ENCODE peak calls at places on chromosomes 6 and 20, in six cellular contexts. One of them, this sample, is unnamed.

GRCh38 chr20:62069741-62070216 is 4.1 kb upstream of the TAF4 start:
- DNase-seq in HepG2: no peak
- DNase-seq in SK-N-SH: no peak
- DNase-seq in K562: peak
- DNase-seq in GM12878: no peak
- DNase-seq in HCT116: no peak
- DNase-seq in this sample: no peak

GRCh38 chr6:357791-358341 is 33.7 kb upstream of the IRF4 start:
- DNase-seq in HepG2: no peak
- DNase-seq in HCT116: no peak
- DNase-seq in GM12878: no peak
- DNase-seq in K562: no peak
- DNase-seq in SK-N-SH: no peak
- DNase-seq in this sample: no peak

GRCh38 chr6:37171970-37172812 is 2.2 kb downstream of the PIM1 start:
- DNase-seq in HCT116: peak
- DNase-seq in SK-N-SH: peak
- DNase-seq in K562: peak
- DNase-seq in GM12878: peak
- DNase-seq in HepG2: peak
- DNase-seq in this sample: peak

GRCh38 chr6:42690872-42691271 is 31.5 kb downstream of the PRPH2 start:
- DNase-seq in HepG2: no peak
- DNase-seq in K562: no peak
- DNase-seq in HCT116: no peak
- DNase-seq in SK-N-SH: no peak
- DNase-seq in GM12878: no peak
- DNase-seq in this sample: no peak

GRCh38 chr6:130625825-130626500 is 201.2 kb upstream of the SMLR1 start:
- DNase-seq in HepG2: no peak
- DNase-seq in SK-N-SH: no peak
- DNase-seq in K562: no peak
- DNase-seq in HCT116: peak
- DNase-seq in GM12878: peak
- DNase-seq in this sample: peak

GRCh38 chr6:157335829-157336228 is 12.5 kb upstream of the TMEM242 start:
- DNase-seq in HCT116: no peak
- DNase-seq in K562: peak
- DNase-seq in HepG2: no peak
- DNase-seq in GM12878: no peak
- DNase-seq in SK-N-SH: no peak
- DNase-seq in this sample: peak

GRCh38 chr6:159931112-159931511 is 37.8 kb upstream of the IGF2R start:
- DNase-seq in HCT116: no peak
- DNase-seq in SK-N-SH: no peak
- DNase-seq in HepG2: no peak
- DNase-seq in K562: no peak
- DNase-seq in GM12878: peak
- DNase-seq in this sample: no peak

GRCh38 chr20:44475694-44476560 is at the start of gene TTPAL:
- DNase-seq in HepG2: peak
- DNase-seq in HCT116: peak
- DNase-seq in SK-N-SH: peak
- DNase-seq in GM12878: peak
- DNase-seq in K562: peak
- DNase-seq in this sample: peak

GRCh38 chr6:100203391-100203790 is 209.4 kb upstream of the MCHR2 start:
- DNase-seq in HCT116: peak
- DNase-seq in K562: no peak
- DNase-seq in SK-N-SH: no peak
- DNase-seq in GM12878: no peak
- DNase-seq in HepG2: no peak
- DNase-seq in this sample: no peak

GRCh38 chr6:169051371-169051770 is 202.3 kb downstream of the THBS2 start:
- DNase-seq in K562: no peak
- DNase-seq in HepG2: no peak
- DNase-seq in HCT116: no peak
- DNase-seq in SK-N-SH: no peak
- DNase-seq in GM12878: no peak
- DNase-seq in this sample: no peak

GRCh38 chr6:14126250-14126649 is 8.7 kb downstream of the CD83 start:
- DNase-seq in HepG2: no peak
- DNase-seq in HCT116: no peak
- DNase-seq in K562: no peak
- DNase-seq in SK-N-SH: no peak
- DNase-seq in GM12878: no peak
- DNase-seq in this sample: no peak

GRCh38 chr6:112640895-112641294 is 293.8 kb downstream of the RFPL4B start:
- DNase-seq in HCT116: no peak
- DNase-seq in SK-N-SH: peak
- DNase-seq in HepG2: no peak
- DNase-seq in GM12878: no peak
- DNase-seq in K562: no peak
- DNase-seq in this sample: no peak

GRCh38 chr20:8507231-8507630 is 375.2 kb downstream of the PLCB1 start:
- DNase-seq in HepG2: no peak
- DNase-seq in SK-N-SH: no peak
- DNase-seq in K562: no peak
- DNase-seq in HCT116: no peak
- DNase-seq in GM12878: no peak
- DNase-seq in this sample: no peak

GRCh38 chr20:32989507-32990283 is 14.5 kb downstream of the SUN5 start:
- DNase-seq in SK-N-SH: no peak
- DNase-seq in K562: no peak
- DNase-seq in HCT116: no peak
- DNase-seq in GM12878: no peak
- DNase-seq in HepG2: no peak
- DNase-seq in this sample: no peak

GRCh38 chr6:16543491-16543890 is 217.8 kb downstream of the ATXN1 start:
- DNase-seq in HCT116: no peak
- DNase-seq in K562: no peak
- DNase-seq in GM12878: no peak
- DNase-seq in SK-N-SH: no peak
- DNase-seq in HepG2: no peak
- DNase-seq in this sample: no peak

GRCh38 chr20:48210111-48211029 is 425.1 kb upstream of the SULF2 start:
- DNase-seq in HepG2: no peak
- DNase-seq in SK-N-SH: no peak
- DNase-seq in HCT116: no peak
- DNase-seq in GM12878: no peak
- DNase-seq in K562: no peak
- DNase-seq in this sample: no peak

GRCh38 chr20:43821795-43822194 is 92.9 kb upstream of the TOX2 start:
- DNase-seq in SK-N-SH: no peak
- DNase-seq in GM12878: no peak
- DNase-seq in HepG2: no peak
- DNase-seq in K562: no peak
- DNase-seq in HCT116: no peak
- DNase-seq in this sample: no peak

GRCh38 chr20:43925215-43925614 is 10.6 kb downstream of the TOX2 start:
- DNase-seq in SK-N-SH: no peak
- DNase-seq in K562: no peak
- DNase-seq in HepG2: no peak
- DNase-seq in HCT116: no peak
- DNase-seq in GM12878: peak
- DNase-seq in this sample: no peak

GRCh38 chr20:54980321-54980960 is 505.0 kb downstream of the DOK5 start:
- DNase-seq in HepG2: no peak
- DNase-seq in SK-N-SH: peak
- DNase-seq in K562: no peak
- DNase-seq in GM12878: no peak
- DNase-seq in HCT116: no peak
- DNase-seq in this sample: peak

GRCh38 chr20:49775229-49775693 is 37.4 kb upstream of the SLC9A8 start:
- DNase-seq in K562: peak
- DNase-seq in HCT116: peak
- DNase-seq in SK-N-SH: no peak
- DNase-seq in HepG2: peak
- DNase-seq in GM12878: no peak
- DNase-seq in this sample: peak

GRCh38 chr20:37886851-37887297 is 16.1 kb upstream of the VSTM2L start:
- DNase-seq in K562: peak
- DNase-seq in HCT116: no peak
- DNase-seq in HepG2: peak
- DNase-seq in SK-N-SH: peak
- DNase-seq in GM12878: peak
- DNase-seq in this sample: no peak

GRCh38 chr20:31674895-31675827 is 37.4 kb downstream of the COX4I2 start:
- DNase-seq in K562: peak
- DNase-seq in SK-N-SH: peak
- DNase-seq in HCT116: no peak
- DNase-seq in GM12878: no peak
- DNase-seq in HepG2: no peak
- DNase-seq in this sample: no peak

GRCh38 chr6:33987531-33988021 is 158.3 kb downstream of the GRM4 start:
- DNase-seq in HCT116: peak
- DNase-seq in K562: no peak
- DNase-seq in GM12878: no peak
- DNase-seq in SK-N-SH: no peak
- DNase-seq in HepG2: no peak
- DNase-seq in this sample: no peak

GRCh38 chr6:3022765-3023662 is 23.3 kb downstream of the NQO2 start:
- DNase-seq in SK-N-SH: no peak
- DNase-seq in HCT116: no peak
- DNase-seq in GM12878: no peak
- DNase-seq in HepG2: no peak
- DNase-seq in K562: no peak
- DNase-seq in this sample: peak

GRCh38 chr6:24931752-24932691 is 3.7 kb downstream of the RIPOR2 start:
- DNase-seq in HCT116: no peak
- DNase-seq in HepG2: no peak
- DNase-seq in SK-N-SH: no peak
- DNase-seq in GM12878: peak
- DNase-seq in K562: no peak
- DNase-seq in this sample: no peak

GRCh38 chr20:24805456-24806233 is 143.4 kb upstream of the CST7 start:
- DNase-seq in GM12878: no peak
- DNase-seq in K562: no peak
- DNase-seq in SK-N-SH: no peak
- DNase-seq in HepG2: no peak
- DNase-seq in HCT116: no peak
- DNase-seq in this sample: peak

GRCh38 chr6:151806757-151807512 is 547 bp upstream of the ESR1 start:
- DNase-seq in K562: no peak
- DNase-seq in GM12878: no peak
- DNase-seq in HepG2: no peak
- DNase-seq in HCT116: no peak
- DNase-seq in SK-N-SH: peak
- DNase-seq in this sample: peak

GRCh38 chr20:49612127-49612738 is 44.3 kb upstream of the PTGIS start:
- DNase-seq in K562: no peak
- DNase-seq in GM12878: no peak
- DNase-seq in HepG2: peak
- DNase-seq in HCT116: no peak
- DNase-seq in SK-N-SH: no peak
- DNase-seq in this sample: no peak

GRCh38 chr6:169454204-169454871 is 200.7 kb upstream of the THBS2 start:
- DNase-seq in HepG2: peak
- DNase-seq in SK-N-SH: no peak
- DNase-seq in K562: peak
- DNase-seq in GM12878: no peak
- DNase-seq in HCT116: no peak
- DNase-seq in this sample: no peak

GRCh38 chr6:136503303-136503702 is 46.9 kb downstream of the MAP7 start:
- DNase-seq in HepG2: no peak
- DNase-seq in HCT116: no peak
- DNase-seq in GM12878: no peak
- DNase-seq in SK-N-SH: no peak
- DNase-seq in K562: no peak
- DNase-seq in this sample: peak

GRCh38 chr20:3461911-3462677 is 8.7 kb upstream of the ATRN start:
- DNase-seq in HepG2: no peak
- DNase-seq in HCT116: no peak
- DNase-seq in GM12878: no peak
- DNase-seq in SK-N-SH: no peak
- DNase-seq in K562: no peak
- DNase-seq in this sample: no peak

GRCh38 chr20:45470262-45470931 is 844 bp downstream of the WFDC2 start:
- DNase-seq in SK-N-SH: peak
- DNase-seq in HCT116: no peak
- DNase-seq in GM12878: no peak
- DNase-seq in K562: no peak
- DNase-seq in HepG2: no peak
- DNase-seq in this sample: peak

GRCh38 chr20:18250237-18250636 is 38.1 kb upstream of the ZNF133 start:
- DNase-seq in GM12878: no peak
- DNase-seq in SK-N-SH: no peak
- DNase-seq in HepG2: peak
- DNase-seq in K562: no peak
- DNase-seq in HCT116: no peak
- DNase-seq in this sample: no peak

GRCh38 chr6:7805828-7806227 is 79.9 kb downstream of the BMP6 start:
- DNase-seq in HCT116: no peak
- DNase-seq in SK-N-SH: no peak
- DNase-seq in K562: no peak
- DNase-seq in GM12878: no peak
- DNase-seq in HepG2: no peak
- DNase-seq in this sample: no peak
- TF ChIP-seq REST in HCT116: no peak
- TF ChIP-seq REST in SK-N-SH: no peak
- TF ChIP-seq REST in K562: no peak
- TF ChIP-seq REST in GM12878: no peak
- TF ChIP-seq REST in HepG2: no peak
- TF ChIP-seq REST in this sample: no peak

DNA sequence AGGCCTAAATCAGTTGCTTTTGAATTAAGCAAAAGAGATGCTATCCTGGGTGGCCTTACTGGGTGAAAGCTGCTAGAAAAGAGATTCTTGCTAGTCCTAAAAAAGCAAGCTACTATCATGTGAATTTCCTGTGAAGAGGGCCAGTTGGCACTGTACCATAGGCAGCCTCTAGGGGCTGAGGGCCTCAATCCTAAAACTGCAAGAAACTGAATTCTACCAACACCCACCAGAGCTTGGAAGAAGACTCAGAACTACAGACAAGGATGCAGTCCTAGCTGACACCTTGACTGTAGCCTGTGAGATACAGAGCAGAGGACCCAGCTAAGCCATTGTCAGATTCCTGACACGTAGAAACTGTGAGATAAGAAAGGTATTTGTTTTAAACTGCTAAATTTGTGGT is 24.5 kb downstream of the CLIC5 start:
- DNase-seq in GM12878: no peak
- DNase-seq in HCT116: no peak
- DNase-seq in HepG2: no peak
- DNase-seq in K562: no peak
- DNase-seq in SK-N-SH: no peak
- DNase-seq in this sample: peak
- TF ChIP-seq CTCF in GM12878: no peak
- TF ChIP-seq CTCF in HCT116: peak
- TF ChIP-seq CTCF in HepG2: no peak
- TF ChIP-seq CTCF in K562: no peak
- TF ChIP-seq CTCF in SK-N-SH: no peak
- TF ChIP-seq CTCF in this sample: peak

GRCh38 chr20:60038400-60038799 is 80.2 kb downstream of the CDH26 start:
- DNase-seq in GM12878: no peak
- DNase-seq in HepG2: no peak
- DNase-seq in K562: no peak
- DNase-seq in SK-N-SH: no peak
- DNase-seq in HCT116: no peak
- DNase-seq in this sample: no peak
- H2AFZ ChIP-seq in GM12878: no peak
- H2AFZ ChIP-seq in HepG2: no peak
- H2AFZ ChIP-seq in K562: no peak
- H2AFZ ChIP-seq in SK-N-SH: no peak
- H2AFZ ChIP-seq in HCT116: no peak
- H2AFZ ChIP-seq in this sample: no peak

GRCh38 chr6:21263531-21264287 is 329.8 kb upstream of the SOX4 start:
- DNase-seq in K562: peak
- DNase-seq in HepG2: no peak
- DNase-seq in SK-N-SH: no peak
- DNase-seq in GM12878: peak
- DNase-seq in HCT116: no peak
- DNase-seq in this sample: no peak
- TF ChIP-seq REST in K562: no peak
- TF ChIP-seq REST in HepG2: no peak
- TF ChIP-seq REST in SK-N-SH: no peak
- TF ChIP-seq REST in GM12878: no peak
- TF ChIP-seq REST in HCT116: no peak
- TF ChIP-seq REST in this sample: no peak

This sample was measured in GM23338.